ENCODE peak calls at places on chromosomes 2 and 18, in seven cellular contexts. V, R, T, I, Z, N and E are unnamed samples. For H3K4me1, the result is how much of the 10 kb centered on the place peaks cover.

GRCh38 chr2:98134138-98134537 is 47.2 kb downstream of the VWA3B start:
- DNase-seq in Z (peak), N (no peak), I (no peak), V (no peak), T (no peak), R (no peak), E (no peak)

GRCh38 chr2:108813732-108814131 is 27.2 kb downstream of the CCDC138 start:
- DNase-seq in I (no peak), V (no peak), T (no peak), R (no peak), N (no peak), Z (no peak), E (no peak)

GRCh38 chr2:118013221-118013723 is 598 bp downstream of the CCDC93 start:
- DNase-seq in V (no peak), I (peak), R (peak), N (peak), T (no peak), Z (peak), E (no peak)

GRCh38 chr18:8661754-8662573 is 43.4 kb upstream of the MTCL1 start:
- DNase-seq in V (no peak), Z (peak), I (no peak), R (peak), N (no peak), T (peak), E (no peak)

GRCh38 chr2:169765523-169765922 is 31.9 kb downstream of the KLHL23 start:
- DNase-seq in V (no peak), Z (no peak), T (peak), I (no peak), N (peak), R (no peak), E (peak)

GRCh38 chr2:218187650-218188025 is 20.9 kb upstream of the CXCR1 start:
- DNase-seq in V (no peak), R (no peak), T (no peak), N (no peak), I (no peak), Z (no peak), E (no peak)

GRCh38 chr2:149715005-149715592 is 127.5 kb upstream of the MMADHC start:
- DNase-seq in N (peak), V (peak), I (peak), R (peak), T (peak), Z (peak), E (no peak)

GRCh38 chr2:36562245-36562644 is 35.7 kb downstream of the FEZ2 start:
- DNase-seq in Z (peak), V (no peak), N (no peak), I (no peak), R (no peak), T (peak), E (peak)

GRCh38 chr2:2502150-2502549 is 171.1 kb upstream of the MYT1L start:
- DNase-seq in V (no peak), R (no peak), T (no peak), I (no peak), N (no peak), Z (no peak), E (no peak)

GRCh38 chr2:20457661-20458630 is 11.1 kb downstream of the RHOB start:
- DNase-seq in N (no peak), R (peak), Z (no peak), V (no peak), I (no peak), T (no peak), E (no peak)

GRCh38 chr2:217289909-217290283 is 430.0 kb upstream of the TNP1 start:
- DNase-seq in N (peak), V (no peak), R (no peak), T (peak), I (no peak), Z (peak), E (no peak)

DNA sequence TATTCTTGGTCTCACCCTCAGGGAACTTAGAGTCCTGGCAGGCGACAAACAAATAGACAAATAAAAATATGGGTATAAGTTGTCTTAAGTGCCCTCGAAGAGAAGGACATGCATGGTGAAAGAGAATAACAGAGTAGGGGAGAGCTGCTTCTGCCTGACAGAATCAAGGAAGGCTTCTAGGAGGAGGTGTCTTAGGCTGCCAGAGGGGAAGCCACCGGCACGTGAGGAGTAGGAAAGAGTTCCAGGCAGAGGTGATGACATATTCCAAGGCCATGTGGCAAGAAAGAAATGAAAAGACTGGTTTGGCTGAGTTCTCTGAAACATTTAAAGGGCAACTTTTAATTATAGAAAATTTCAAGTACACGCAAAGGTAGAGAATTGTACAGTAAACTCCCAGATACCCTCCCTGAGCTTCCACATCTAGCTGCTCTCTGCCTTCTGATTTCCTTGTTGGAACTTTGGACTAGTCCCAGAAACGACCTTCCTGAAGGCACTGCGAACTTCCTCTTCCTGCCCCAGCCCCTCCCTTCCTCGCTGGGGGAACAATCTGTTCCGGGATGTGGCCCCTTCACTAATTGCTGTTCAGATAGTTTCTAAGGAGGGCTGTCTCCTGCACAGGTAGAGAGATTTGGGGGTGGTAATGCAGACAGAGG is 91.7 kb downstream of the DYSF start:
- DNase-seq in N (no peak), T (no peak), V (no peak), R (no peak), Z (no peak), I (no peak), E (no peak)
- H3K9ac ChIP-seq in N (no peak), T (no peak), V (peak), R (no peak), Z (no peak), I (no peak), E (no peak)

GRCh38 chr2:226791056-226791486 is 8.5 kb downstream of the IRS1 start:
- DNase-seq in Z (peak), V (no peak), I (no peak), N (no peak), R (peak), T (peak), E (no peak)

GRCh38 chr2:226790436-226790835 is 9.2 kb downstream of the IRS1 start:
- DNase-seq in R (no peak), N (no peak), Z (no peak), I (no peak), V (no peak), T (peak), E (no peak)

GRCh38 chr2:226788881-226789485 is 10.6 kb downstream of the IRS1 start:
- DNase-seq in Z (no peak), R (no peak), T (peak), I (no peak), V (no peak), N (no peak), E (no peak)

GRCh38 chr2:226791487-226792081 is 8.0 kb downstream of the IRS1 start:
- DNase-seq in V (no peak), Z (peak), R (peak), T (peak), N (no peak), I (peak), E (no peak)

GRCh38 chr2:226790006-226790405 is 9.6 kb downstream of the IRS1 start:
- DNase-seq in R (no peak), T (no peak), I (no peak), N (no peak), V (no peak), Z (no peak), E (no peak)
- H3K4me1 ChIP-seq in R (under half), T (under half), I (under half), N (half or more), V (under half), Z (under half), E (under half)

GRCh38 chr2:54387592-54387991 is 68.5 kb upstream of the SPTBN1 start:
- DNase-seq in V (no peak), T (no peak), Z (no peak), I (no peak), N (no peak), R (no peak), E (no peak)
- H3K4me2 ChIP-seq in V (no peak), T (no peak), Z (no peak), I (no peak), N (no peak), R (no peak), E (no peak)

DNA sequence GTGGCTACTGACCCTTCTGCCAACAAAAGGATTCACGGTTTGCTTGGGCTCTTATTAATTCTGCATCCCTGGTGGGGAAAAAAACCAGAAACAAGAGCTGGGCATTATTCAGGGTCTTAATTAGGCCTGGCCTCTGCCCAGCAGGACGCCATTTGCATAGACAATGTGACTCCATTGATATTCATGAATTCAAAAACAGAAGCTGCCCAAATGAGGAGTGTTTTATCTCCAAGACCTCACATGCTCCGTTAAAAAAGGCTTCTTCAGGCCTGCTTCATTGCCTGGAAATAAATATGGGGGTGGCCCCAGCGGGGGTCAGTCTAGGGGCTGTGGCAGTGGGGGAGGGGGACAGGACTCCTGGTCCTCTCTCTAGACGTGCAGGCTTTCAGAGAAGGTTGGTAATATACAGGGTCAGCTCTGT is 116.7 kb downstream of the ALPK2 start:
- DNase-seq in I (no peak), Z (peak), T (no peak), R (no peak), N (no peak), V (no peak), E (no peak)
- H3K9ac ChIP-seq in I (no peak), Z (peak), T (no peak), R (no peak), N (no peak), V (no peak), E (no peak)

DNA sequence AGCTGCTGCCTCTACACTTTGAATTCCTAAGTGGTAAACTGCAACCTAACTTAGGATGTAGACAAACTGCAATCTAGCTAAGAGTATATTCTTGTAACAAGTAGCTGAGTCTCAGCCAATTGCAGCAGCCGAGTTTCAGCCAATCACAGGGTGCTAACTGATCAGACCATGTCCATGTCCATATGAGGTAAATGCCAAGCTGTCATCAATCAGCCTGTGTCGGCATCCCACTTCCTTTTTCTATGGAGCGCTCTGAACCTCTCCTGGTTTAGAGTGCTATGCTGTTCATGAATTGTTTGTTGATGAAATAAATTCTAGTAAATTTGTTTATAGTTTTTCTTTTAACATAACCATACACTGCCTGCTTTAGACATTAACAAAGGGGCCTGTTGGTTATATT is 408.8 kb downstream of the NBAS start:
- DNase-seq in V (no peak), N (no peak), R (no peak), Z (no peak), T (no peak), I (no peak), E (no peak)
- H3K4me1 ChIP-seq in V (under half), N (under half), R (under half), Z (under half), T (under half), I (under half), E (under half)

GRCh38 chr2:206915136-206915535 is 24.2 kb upstream of the CPO start:
- DNase-seq in Z (peak), T (peak), I (no peak), R (no peak), N (peak), V (peak), E (peak)
- H3K4me2 ChIP-seq in Z (no peak), T (no peak), I (no peak), R (no peak), N (no peak), V (peak), E (no peak)